ENCODE peak calls at places on chromosomes 1 and 21, in nine cellular contexts. R is upper lobe of right lung; C is ascending aorta; O is adrenal gland; W is CD8-positive, alpha-beta T cell; V is AG04450; G is cardiac muscle cell; H is thoracic aorta; E is Peyer's patch. X is an unnamed sample. For H3K9me3, the result is how much of the 10 kb centered on the place peaks cover.

GRCh38 chr1:180953791-180954721 is 41.4 kb downstream of the KIAA1614 start:
- DNase-seq in R (peak), C (peak), O (peak), W (peak), V (peak), G (peak), H (no peak), E (peak), X (peak)

GRCh38 chr1:180194048-180194425 is 36.0 kb upstream of the LHX4 start:
- DNase-seq in R (no peak), C (no peak), O (no peak), W (no peak), V (no peak), G (no peak), H (no peak), E (no peak), X (no peak)

GRCh38 chr1:182565537-182565936 is 23.5 kb downstream of the RNASEL start:
- DNase-seq in R (no peak), C (no peak), O (no peak), W (no peak), V (no peak), G (peak), H (no peak), E (no peak), X (no peak)

GRCh38 chr1:196030455-196030854 is 577.8 kb downstream of the KCNT2 start:
- DNase-seq in R (no peak), C (no peak), O (no peak), W (no peak), V (no peak), G (no peak), H (no peak), E (no peak), X (no peak)

GRCh38 chr1:153779781-153780541 is 4.8 kb downstream of the SLC27A3 start:
- DNase-seq in R (no peak), C (no peak), O (peak), W (no peak), V (no peak), G (peak), H (no peak), E (no peak), X (no peak)

GRCh38 chr1:10779201-10779600 is 17.2 kb downstream of the CASZ1 start:
- DNase-seq in R (peak), C (no peak), O (no peak), W (no peak), V (no peak), G (no peak), H (no peak), E (no peak), X (no peak)

GRCh38 chr1:154784924-154785531 is 85.1 kb downstream of the KCNN3 start:
- DNase-seq in R (no peak), C (no peak), O (no peak), W (peak), V (no peak), G (peak), H (no peak), E (no peak), X (no peak)

GRCh38 chr1:32220746-32221580 is 1.2 kb downstream of the TMEM234 start:
- DNase-seq in R (no peak), C (no peak), O (no peak), W (no peak), V (no peak), G (no peak), H (no peak), E (no peak), X (no peak)

GRCh38 chr1:111030590-111030989 is 66.9 kb upstream of the LRIF1 start:
- DNase-seq in R (no peak), C (peak), O (peak), W (peak), V (peak), G (peak), H (no peak), E (peak), X (peak)

GRCh38 chr1:175197536-175197935 is 5.0 kb upstream of the KIAA0040 start:
- DNase-seq in R (no peak), C (no peak), O (no peak), W (no peak), V (no peak), G (no peak), H (no peak), E (no peak), X (no peak)

GRCh38 chr1:233440952-233441401 is 113.5 kb downstream of the MAP3K21 start:
- DNase-seq in R (no peak), C (no peak), O (peak), W (no peak), V (no peak), G (peak), H (no peak), E (no peak), X (peak)

GRCh38 chr1:119713039-119713537 is 1.4 kb downstream of the PHGDH start:
- DNase-seq in R (no peak), C (no peak), O (no peak), W (no peak), V (no peak), G (peak), H (no peak), E (no peak), X (no peak)

GRCh38 chr1:55490556-55490955 is 275.4 kb upstream of the USP24 start:
- DNase-seq in R (no peak), C (no peak), O (no peak), W (no peak), V (no peak), G (peak), H (no peak), E (no peak), X (no peak)

GRCh38 chr1:226674892-226675719 is 64.0 kb downstream of the ITPKB start:
- DNase-seq in R (no peak), C (no peak), O (no peak), W (peak), V (no peak), G (peak), H (no peak), E (peak), X (no peak)

GRCh38 chr1:183417691-183418491 is at the start of gene NMNAT2:
- DNase-seq in R (peak), C (no peak), O (peak), W (no peak), V (no peak), G (peak), H (no peak), E (no peak), X (peak)

GRCh38 chr1:64396817-64397216 is 73.1 kb upstream of the CACHD1 start:
- DNase-seq in R (no peak), C (no peak), O (no peak), W (no peak), V (no peak), G (peak), H (no peak), E (no peak), X (no peak)

GRCh38 chr1:215360021-215360420 is 207.1 kb upstream of the KCTD3 start:
- DNase-seq in R (no peak), C (no peak), O (no peak), W (no peak), V (no peak), G (no peak), H (no peak), E (no peak), X (no peak)

GRCh38 chr1:59379028-59379728 is 82.3 kb downstream of the FGGY start:
- DNase-seq in R (no peak), C (no peak), O (no peak), W (no peak), V (no peak), G (no peak), H (no peak), E (no peak), X (no peak)

GRCh38 chr1:206589206-206589605 is 23.1 kb downstream of the EIF2D start:
- DNase-seq in R (no peak), C (no peak), O (peak), W (no peak), V (peak), G (peak), H (no peak), E (no peak), X (no peak)

GRCh38 chr21:36320421-36321324 is 676 bp downstream of the MORC3 start:
- DNase-seq in R (peak), C (peak), O (peak), W (no peak), V (peak), G (peak), H (peak), E (peak), X (peak)

GRCh38 chr1:9004731-9005708 is 21.2 kb downstream of the SLC2A7 start:
- DNase-seq in R (peak), C (peak), O (peak), W (peak), V (peak), G (peak), H (peak), E (peak), X (peak)

GRCh38 chr21:46120301-46121285 is 22.7 kb downstream of the COL6A2 start:
- DNase-seq in R (peak), C (peak), O (peak), W (no peak), V (no peak), G (no peak), H (no peak), E (no peak), X (no peak)

GRCh38 chr1:118954286-118954890 is 33.8 kb downstream of the TBX15 start:
- DNase-seq in R (no peak), C (no peak), O (no peak), W (no peak), V (no peak), G (no peak), H (no peak), E (no peak), X (no peak)

GRCh38 chr1:41850029-41850428 is 68.7 kb downstream of the HIVEP3 start:
- DNase-seq in R (no peak), C (no peak), O (no peak), W (no peak), V (no peak), G (no peak), H (no peak), E (no peak), X (no peak)

GRCh38 chr1:32872189-32872898 is 1.6 kb upstream of the FNDC5 start:
- DNase-seq in R (peak), C (peak), O (peak), W (peak), V (no peak), G (peak), H (no peak), E (peak), X (peak)

GRCh38 chr1:98849969-98850636 is 154.6 kb downstream of the PLPPR5 start:
- DNase-seq in R (no peak), C (no peak), O (no peak), W (no peak), V (no peak), G (no peak), H (no peak), E (no peak), X (no peak)

GRCh38 chr1:196464545-196464944 is 143.7 kb downstream of the KCNT2 start:
- DNase-seq in R (no peak), C (no peak), O (no peak), W (no peak), V (no peak), G (peak), H (no peak), E (no peak), X (no peak)

GRCh38 chr1:62621907-62622306 is 24.6 kb downstream of the ANGPTL3 start:
- DNase-seq in R (peak), C (no peak), O (no peak), W (no peak), V (peak), G (peak), H (no peak), E (no peak), X (no peak)

GRCh38 chr1:194873328-194873923 is 1687.0 kb upstream of the B3GALT2 start:
- DNase-seq in R (no peak), C (no peak), O (no peak), W (no peak), V (no peak), G (peak), H (no peak), E (no peak), X (no peak)

GRCh38 chr1:63731117-63732043 is 42.4 kb upstream of the ROR1 start:
- DNase-seq in R (no peak), C (peak), O (no peak), W (no peak), V (peak), G (peak), H (no peak), E (no peak), X (no peak)

GRCh38 chr1:175201061-175201508 is 8.5 kb upstream of the KIAA0040 start:
- DNase-seq in R (no peak), C (no peak), O (no peak), W (no peak), V (no peak), G (peak), H (no peak), E (no peak), X (no peak)

GRCh38 chr1:89483010-89483756 is 41.4 kb upstream of the LRRC8B start:
- DNase-seq in R (peak), C (peak), O (peak), W (peak), V (peak), G (peak), H (peak), E (peak), X (peak)
- TF ChIP-seq CTCF in R (peak), C (peak), O (peak), W (peak), V (peak), G (peak), H (peak), E (peak), X (peak)

DNA sequence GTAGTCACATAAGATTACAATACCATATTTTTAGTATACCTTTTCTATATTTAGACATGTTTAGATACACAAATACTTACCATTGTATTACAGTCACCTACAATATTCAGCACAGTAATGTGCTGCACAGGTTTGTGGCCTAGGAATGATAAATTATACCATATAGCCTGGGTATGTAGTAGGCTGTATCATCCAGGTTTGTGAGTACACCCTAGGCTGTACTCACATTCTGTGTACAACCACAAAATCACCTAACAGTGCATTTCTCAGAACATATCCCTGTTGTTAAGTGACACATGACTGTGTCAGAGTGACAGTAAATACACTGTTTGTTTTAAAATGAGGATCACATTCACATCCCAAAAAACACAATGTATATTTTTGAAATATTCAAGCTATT is 11.2 kb downstream of the KRTAP21-3 start:
- DNase-seq in R (no peak), C (no peak), O (no peak), W (no peak), V (no peak), G (no peak), H (no peak), E (no peak), X (no peak)
- H3K9me3 ChIP-seq in R (under half), C (under half), O (under half), W (under half), V (under half), G (under half), H (under half), E (under half), X (under half)

DNA sequence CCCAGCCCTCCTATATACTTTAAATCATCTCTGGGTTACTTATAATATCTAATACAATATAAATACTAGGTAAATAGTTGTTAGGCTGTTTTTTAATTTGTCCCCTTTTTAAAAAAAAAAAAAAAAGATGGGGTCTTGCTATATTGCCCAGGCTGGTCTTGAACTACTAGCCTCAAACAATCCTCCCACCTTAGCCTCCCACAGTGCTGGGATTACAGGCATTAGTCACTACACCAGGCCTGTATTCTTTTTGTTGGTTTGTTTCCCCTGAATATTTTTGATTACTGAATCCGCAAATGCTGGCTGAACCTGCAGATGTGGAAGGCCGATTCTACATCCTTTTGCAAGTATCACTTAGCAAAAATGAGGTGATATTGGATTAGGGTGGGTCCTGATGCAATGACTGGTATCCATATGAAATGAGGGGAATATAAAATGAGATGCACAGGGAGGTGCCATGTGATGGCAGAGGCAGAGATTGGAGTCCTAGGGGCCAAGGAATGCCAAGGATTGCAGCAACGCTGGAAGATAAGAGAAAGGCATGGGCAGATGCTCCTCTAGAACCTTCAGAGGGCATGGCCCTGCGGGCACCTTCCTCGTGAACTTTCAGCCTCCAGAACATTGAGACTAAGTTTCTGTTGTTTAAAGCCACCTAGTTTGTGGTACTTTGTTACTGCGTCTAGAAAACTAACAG is 58.8 kb downstream of the SSBP3 start:
- DNase-seq in R (no peak), C (no peak), O (no peak), W (no peak), V (no peak), G (no peak), H (no peak), E (no peak), X (no peak)
- TF ChIP-seq CTCF in R (no peak), C (no peak), O (no peak), W (no peak), V (no peak), G (no peak), H (no peak), E (no peak), X (no peak)

DNA sequence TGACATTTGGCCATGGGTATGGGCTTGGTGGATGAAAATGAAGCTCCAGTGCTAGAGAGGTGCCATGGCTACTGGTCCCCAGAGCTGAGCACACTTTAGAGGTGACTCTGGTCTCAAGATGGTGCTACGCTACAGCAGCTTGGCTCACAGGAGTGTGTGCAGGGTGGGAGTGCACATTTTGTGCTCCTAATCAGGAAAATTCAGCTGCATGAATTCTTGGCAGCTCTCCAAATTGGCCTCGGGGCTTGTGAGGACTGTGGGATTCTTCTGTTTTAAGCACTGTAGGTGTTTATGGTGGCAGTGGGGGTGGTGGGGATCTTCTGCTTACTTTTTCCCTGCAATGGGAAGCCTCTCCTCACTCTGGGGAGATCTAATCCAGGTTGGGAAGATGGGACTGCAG is 17.3 kb upstream of the TIPRL start:
- DNase-seq in R (no peak), C (no peak), O (no peak), W (no peak), V (no peak), G (peak), H (no peak), E (no peak), X (no peak)
- H3K9me3 ChIP-seq in R (under half), C (under half), O (under half), W (under half), V (under half), G (under half), H (under half), E (under half), X (under half)

X was measured in WERI-Rb-1.